ENCODE peak calls at places on chromosome 18, in five cellular contexts. H is GM12865, W is cardiac fibroblast, M is neural progenitor cell, R is hippocampal formation. I is an unnamed sample.

GRCh38 chr18:43486462-43486861 is 209.2 kb upstream of the SYT4 start:
- DNase-seq in H (peak; percentile 7), R (no peak), M (peak; percentile 55), W (no peak), I (no peak)

GRCh38 chr18:79683626-79684282 is 4.2 kb downstream of the CTDP1 start:
- DNase-seq in W (no peak), M (no peak), H (no peak), R (no peak), I (no peak)

GRCh38 chr18:67516432-67517223 is at the start of gene DSEL:
- DNase-seq in M (peak; percentile 95), W (peak; percentile 98), H (peak; percentile 95), R (peak; percentile 100), I (peak; percentile 99)

GRCh38 chr18:74944676-74945075 is 264.3 kb downstream of the PTGR3 start:
- DNase-seq in R (no peak), M (no peak), W (no peak), H (no peak), I (no peak)

GRCh38 chr18:67300498-67300897 is 216.0 kb downstream of the DSEL start:
- DNase-seq in M (peak; percentile 27), R (no peak), H (peak; percentile 6), W (no peak), I (no peak)

GRCh38 chr18:55124078-55124477 is 164.8 kb upstream of the CCDC68 start:
- DNase-seq in W (peak; percentile 23), H (no peak), R (no peak), M (no peak), I (no peak)

GRCh38 chr18:5158171-5158570 is 38.9 kb downstream of the AKAIN1 start:
- DNase-seq in M (no peak), W (no peak), H (no peak), R (no peak), I (no peak)

GRCh38 chr18:62954341-62954740 is 239.0 kb downstream of the PHLPP1 start:
- DNase-seq in W (no peak), H (no peak), M (no peak), R (no peak), I (no peak)

GRCh38 chr18:57942493-57942892 is 101.5 kb upstream of the NEDD4L start:
- DNase-seq in M (peak; percentile 47), R (no peak), H (no peak), W (no peak), I (no peak)

GRCh38 chr18:23752796-23753195 is 63.5 kb downstream of the LAMA3 start:
- DNase-seq in M (peak; percentile 46), W (peak; percentile 63), R (peak; percentile 10), H (no peak), I (no peak)

GRCh38 chr18:44823782-44824181 is 143.1 kb downstream of the SETBP1 start:
- DNase-seq in R (no peak), H (no peak), M (no peak), W (peak; percentile 20), I (no peak)

GRCh38 chr18:23162473-23162872 is 27.2 kb downstream of the CABLES1 start:
- DNase-seq in M (no peak), W (no peak), H (no peak), R (no peak), I (no peak)

GRCh38 chr18:23487738-23488625 is 15.3 kb upstream of the RMC1 start:
- DNase-seq in H (peak; percentile 74), W (peak; percentile 26), M (no peak), R (no peak), I (no peak)

GRCh38 chr18:43830905-43831304 is 553.6 kb upstream of the SYT4 start:
- DNase-seq in H (no peak), M (no peak), R (no peak), W (peak; percentile 11), I (no peak)

GRCh38 chr18:48874233-48874632 is 76.5 kb downstream of the SMAD7 start:
- DNase-seq in R (no peak), W (no peak), M (no peak), H (no peak), I (no peak)

GRCh38 chr18:13222371-13223281 is 4.1 kb downstream of the LDLRAD4 start:
- DNase-seq in H (no peak), W (peak; percentile 28), R (no peak), M (no peak), I (no peak)

GRCh38 chr18:32173654-32174053 is 16.2 kb upstream of the MEP1B start:
- DNase-seq in M (no peak), R (no peak), W (no peak), H (no peak), I (no peak)

GRCh38 chr18:26532367-26533340 is 15.7 kb downstream of the KCTD1 start:
- DNase-seq in W (no peak), H (no peak), R (no peak), M (no peak), I (no peak)

GRCh38 chr18:44796505-44797198 is 116.0 kb downstream of the SETBP1 start:
- DNase-seq in R (no peak), H (no peak), M (no peak), W (no peak), I (no peak)

GRCh38 chr18:7452331-7452730 is 114.8 kb upstream of the PTPRM start:
- DNase-seq in W (peak; percentile 32), R (no peak), H (no peak), M (peak; percentile 73), I (no peak)

GRCh38 chr18:808086-808485 is 4.0 kb downstream of the YES1 start:
- DNase-seq in R (no peak), M (no peak), H (no peak), W (peak; percentile 43), I (no peak)

GRCh38 chr18:59604877-59605276 is 92.3 kb downstream of the CCBE1 start:
- DNase-seq in R (no peak), H (no peak), W (no peak), M (no peak), I (no peak)

GRCh38 chr18:55422456-55423185 is 165.4 kb downstream of the TCF4 start:
- DNase-seq in R (peak; percentile 13), H (peak; percentile 10), W (peak; percentile 83), M (no peak), I (no peak)

GRCh38 chr18:50632895-50633515 is 73.1 kb downstream of the MAPK4 start:
- DNase-seq in H (no peak), M (no peak), R (no peak), W (no peak), I (no peak)

GRCh38 chr18:36365836-36366775 is 68.6 kb downstream of the FHOD3 start:
- DNase-seq in W (no peak), M (no peak), R (no peak), H (peak; percentile 90), I (no peak)

GRCh38 chr18:68275616-68276015 is 439.3 kb downstream of the TMX3 start:
- DNase-seq in W (peak; percentile 61), M (no peak), R (no peak), H (no peak), I (no peak)

GRCh38 chr18:731185-731584 is 18.8 kb upstream of the ENOSF1 start:
- DNase-seq in M (no peak), R (no peak), H (no peak), W (no peak), I (no peak)

GRCh38 chr18:11761553-11761952 is 72.5 kb downstream of the GNAL start:
- DNase-seq in H (peak; percentile 6), R (no peak), M (peak; percentile 63), W (no peak), I (no peak)

GRCh38 chr18:9683418-9684396 is 24.4 kb upstream of the RAB31 start:
- DNase-seq in R (peak; percentile 28), M (no peak), H (no peak), W (peak; percentile 90), I (no peak)

GRCh38 chr18:22713511-22713910 is 219.6 kb upstream of the RBBP8 start:
- DNase-seq in W (peak; percentile 18), M (no peak), H (no peak), R (no peak), I (no peak)

GRCh38 chr18:28766027-28766426 is 589.1 kb upstream of the CDH2 start:
- DNase-seq in R (no peak), H (no peak), M (no peak), W (peak; percentile 81), I (no peak)

GRCh38 chr18:13608791-13609552 is 117.4 kb downstream of the FAM210A start:
- DNase-seq in W (no peak), H (peak; percentile 67), M (no peak), R (no peak), I (no peak)

I was measured in lung.